ENCODE peak calls at places on chromosome 18, in seven cellular contexts. U is pancreas, N is AG09309, V is foreskin fibroblast, C is AG04450, E is spleen, I is heart right ventricle. X is an unnamed sample.

GRCh38 chr18:68104036-68104435 is 587.5 kb upstream of the DSEL start:
- DNase-seq in U (no peak), N (no peak), V (no peak), C (no peak), E (no peak), I (no peak), X (no peak)

GRCh38 chr18:61569176-61569892 is 236.1 kb downstream of the CDH20 start:
- DNase-seq in U (no peak), N (peak), V (peak), C (peak), E (no peak), I (peak), X (no peak)

GRCh38 chr18:76672627-76673026 is 149.7 kb upstream of the ZNF236 start:
- DNase-seq in U (no peak), N (peak), V (peak), C (peak), E (no peak), I (no peak), X (peak)

GRCh38 chr18:46393230-46393629 is 263.8 kb downstream of the LOXHD1 start:
- DNase-seq in U (no peak), N (no peak), V (no peak), C (no peak), E (no peak), I (no peak), X (no peak)

GRCh38 chr18:48206887-48207286 is 202.3 kb downstream of the ZBTB7C start:
- DNase-seq in U (no peak), N (no peak), V (no peak), C (no peak), E (no peak), I (no peak), X (no peak)

GRCh38 chr18:22983175-22983574 is 50.0 kb downstream of the RBBP8 start:
- DNase-seq in U (no peak), N (peak), V (peak), C (peak), E (no peak), I (no peak), X (peak)

GRCh38 chr18:58668211-58668610 is 3.1 kb upstream of the MALT1 start:
- DNase-seq in U (no peak), N (no peak), V (no peak), C (no peak), E (no peak), I (no peak), X (no peak)

GRCh38 chr18:70121842-70122241 is 83.6 kb downstream of the RTTN start:
- DNase-seq in U (no peak), N (no peak), V (no peak), C (no peak), E (no peak), I (no peak), X (no peak)

GRCh38 chr18:7696846-7697245 is 129.7 kb downstream of the PTPRM start:
- DNase-seq in U (no peak), N (no peak), V (peak), C (no peak), E (no peak), I (no peak), X (peak)

GRCh38 chr18:12531747-12532146 is 124.0 kb downstream of the PRELID3A start:
- DNase-seq in U (no peak), N (no peak), V (no peak), C (no peak), E (no peak), I (no peak), X (no peak)
- TF ChIP-seq CTCF in U (no peak), N (no peak), V (no peak), C (peak), E (no peak), I (no peak), X (peak)

GRCh38 chr18:51191139-51191717 is 6.3 kb downstream of the MEX3C start:
- DNase-seq in U (no peak), N (no peak), V (no peak), C (no peak), E (no peak), I (no peak), X (no peak)
- H3K4me3 ChIP-seq in U (no peak), N (no peak), V (no peak), C (no peak), E (no peak), I (no peak), X (no peak)

GRCh38 chr18:8982416-8983183 is 119.9 kb upstream of the NDUFV2 start:
- DNase-seq in U (no peak), N (peak), V (peak), C (peak), E (no peak), I (no peak), X (peak)
- TF ChIP-seq CTCF in U (no peak), N (peak), V (peak), C (peak), E (peak), I (peak), X (peak)

GRCh38 chr18:51190000-51190399 is 7.5 kb downstream of the MEX3C start:
- DNase-seq in U (no peak), N (no peak), V (no peak), C (no peak), E (no peak), I (no peak), X (no peak)

GRCh38 chr18:51192026-51192425 is 5.5 kb downstream of the MEX3C start:
- DNase-seq in U (no peak), N (no peak), V (no peak), C (no peak), E (no peak), I (no peak), X (no peak)

GRCh38 chr18:51185075-51185474 is 12.4 kb downstream of the MEX3C start:
- DNase-seq in U (no peak), N (no peak), V (no peak), C (no peak), E (no peak), I (no peak), X (no peak)

GRCh38 chr18:51184092-51184458 is 13.4 kb downstream of the MEX3C start:
- DNase-seq in U (no peak), N (no peak), V (no peak), C (no peak), E (no peak), I (no peak), X (no peak)

GRCh38 chr18:51188024-51188701 is 9.3 kb downstream of the MEX3C start:
- DNase-seq in U (no peak), N (no peak), V (no peak), C (no peak), E (no peak), I (no peak), X (no peak)
- H3K4me3 ChIP-seq in U (no peak), N (no peak), V (no peak), C (no peak), E (no peak), I (no peak), X (no peak)

GRCh38 chr18:55779711-55780590 is 192.0 kb upstream of the TCF4 start:
- DNase-seq in U (no peak), N (no peak), V (no peak), C (no peak), E (peak), I (peak), X (no peak)
- TF ChIP-seq CTCF in U (no peak), N (no peak), V (peak), C (peak), E (no peak), I (peak), X (peak)

GRCh38 chr18:12597775-12598174 is 60.1 kb downstream of the SPIRE1 start:
- DNase-seq in U (peak), N (peak), V (peak), C (peak), E (no peak), I (peak), X (peak)
- H3K4me3 ChIP-seq in U (no peak), N (no peak), V (no peak), C (no peak), E (no peak), I (no peak), X (no peak)

GRCh38 chr18:64244571-64244970 is 95.7 kb upstream of the LINC00305 start:
- DNase-seq in U (no peak), N (no peak), V (no peak), C (no peak), E (no peak), I (no peak), X (no peak)
- TF ChIP-seq CTCF in U (no peak), N (no peak), V (no peak), C (no peak), E (no peak), I (peak), X (no peak)

GRCh38 chr18:74194691-74195090 is 46.4 kb downstream of the TIMM21 start:
- DNase-seq in U (no peak), N (no peak), V (no peak), C (no peak), E (no peak), I (no peak), X (no peak)

GRCh38 chr18:74197705-74198341 is 49.5 kb downstream of the TIMM21 start:
- DNase-seq in U (no peak), N (no peak), V (no peak), C (no peak), E (no peak), I (no peak), X (no peak)

GRCh38 chr18:74198453-74198852 is 50.1 kb downstream of the TIMM21 start:
- DNase-seq in U (no peak), N (no peak), V (no peak), C (no peak), E (peak), I (no peak), X (no peak)

GRCh38 chr18:74200780-74201179 is 52.5 kb downstream of the TIMM21 start:
- DNase-seq in U (no peak), N (no peak), V (no peak), C (no peak), E (no peak), I (no peak), X (no peak)

GRCh38 chr18:74196220-74197119 is 48.1 kb downstream of the TIMM21 start:
- DNase-seq in U (peak), N (no peak), V (peak), C (peak), E (no peak), I (no peak), X (peak)
- H3K4me3 ChIP-seq in U (no peak), N (peak), V (peak), C (peak), E (no peak), I (no peak), X (no peak)

GRCh38 chr18:49839012-49839411 is 25.7 kb upstream of the ACAA2 start:
- DNase-seq in U (no peak), N (no peak), V (no peak), C (no peak), E (no peak), I (no peak), X (no peak)
- TF ChIP-seq CTCF in U (no peak), N (no peak), V (no peak), C (peak), E (no peak), I (no peak), X (no peak)